ENCODE peak calls at places on chromosomes 5 and 9, in five cellular contexts. L is uterus; W is mucosa of gallbladder; T is hypothalamus; I is stimulated activated CD4-positive, alpha-beta T cell treated with anti-CD3 and anti-CD28 coated beads, TNF-alpha, amount 100 ng/mL, for 1 hour. U is an unnamed sample.

GRCh38 chr9:92359380-92360007 is 33.7 kb downstream of the CENPP start:
- DNase-seq in L (no peak), W (no peak), T (no peak), I (no peak), U (no peak)

GRCh38 chr9:115740986-115741385 is 412.6 kb upstream of the PAPPA start:
- DNase-seq in L (no peak), W (no peak), T (no peak), I (no peak), U (no peak)

GRCh38 chr5:157431544-157432200 is 28.3 kb upstream of the NIPAL4 start:
- DNase-seq in L (no peak), W (peak; percentile 45), T (no peak), I (peak; percentile 11), U (peak; percentile 37)

GRCh38 chr9:107340920-107341632 is 58.0 kb downstream of the RAD23B start:
- DNase-seq in L (peak; percentile 50), W (peak; percentile 72), T (no peak), I (peak; percentile 66), U (no peak)

GRCh38 chr9:129242191-129242953 is 64.3 kb upstream of the IER5L start:
- DNase-seq in L (peak; percentile 24), W (no peak), T (no peak), I (no peak), U (no peak)

GRCh38 chr9:112571624-112572341 is 85.2 kb downstream of the KIAA1958 start:
- DNase-seq in L (no peak), W (no peak), T (no peak), I (no peak), U (no peak)

GRCh38 chr9:129283705-129284606 is 105.9 kb upstream of the IER5L start:
- DNase-seq in L (no peak), W (peak; percentile 9), T (no peak), I (no peak), U (no peak)

GRCh38 chr5:57491369-57491965 is 8.9 kb upstream of the ACTBL2 start:
- DNase-seq in L (no peak), W (no peak), T (no peak), I (no peak), U (no peak)

GRCh38 chr9:92164975-92165374 is 49.8 kb upstream of the SPTLC1 start:
- DNase-seq in L (no peak), W (no peak), T (no peak), I (no peak), U (no peak)

GRCh38 chr5:68274847-68275700 is 59.5 kb downstream of the PIK3R1 start:
- DNase-seq in L (no peak), W (no peak), T (no peak), I (no peak), U (no peak)

GRCh38 chr5:73529081-73529480 is 30.8 kb downstream of the BTF3 start:
- DNase-seq in L (no peak), W (no peak), T (no peak), I (no peak), U (no peak)

GRCh38 chr5:127705120-127705892 is 2.1 kb downstream of the CCDC192 start:
- DNase-seq in L (no peak), W (no peak), T (no peak), I (no peak), U (no peak)

GRCh38 chr9:127801955-127802575 is 617 bp upstream of the FPGS start:
- DNase-seq in L (peak; percentile 64), W (no peak), T (no peak), I (no peak), U (peak; percentile 22)

GRCh38 chr9:20271723-20272122 is 350.6 kb downstream of the MLLT3 start:
- DNase-seq in L (no peak), W (no peak), T (no peak), I (no peak), U (no peak)

GRCh38 chr5:110342683-110343082 is 383.8 kb downstream of the TMEM232 start:
- DNase-seq in L (no peak), W (no peak), T (no peak), I (no peak), U (no peak)

GRCh38 chr5:146731909-146732659 is 146.5 kb downstream of the PPP2R2B start:
- DNase-seq in L (no peak), W (no peak), T (no peak), I (no peak), U (no peak)

GRCh38 chr5:61766141-61766540 is 434.1 kb downstream of the ZSWIM6 start:
- DNase-seq in L (no peak), W (no peak), T (no peak), I (no peak), U (no peak)

GRCh38 chr5:131148835-131149234 is 16.2 kb downstream of the HINT1 start:
- DNase-seq in L (no peak), W (no peak), T (no peak), I (no peak), U (no peak)

GRCh38 chr9:12847591-12847990 is 72.8 kb downstream of the LURAP1L start:
- DNase-seq in L (no peak), W (no peak), T (no peak), I (no peak), U (no peak)

GRCh38 chr9:124342946-124343485 is 72.2 kb downstream of the PSMB7 start:
- DNase-seq in L (peak; percentile 76), W (peak; percentile 53), T (peak; percentile 80), I (no peak), U (peak; percentile 64)

GRCh38 chr5:151449836-151450235 is 2.4 kb downstream of the SLC36A1 start:
- DNase-seq in L (no peak), W (no peak), T (no peak), I (no peak), U (no peak)

GRCh38 chr9:129487658-129488483 is 133.0 kb downstream of the C9orf50 start:
- DNase-seq in L (no peak), W (peak; percentile 64), T (no peak), I (peak; percentile 32), U (peak; percentile 64)

GRCh38 chr5:35003018-35003957 is 44.5 kb downstream of the AGXT2 start:
- DNase-seq in L (peak; percentile 41), W (peak; percentile 26), T (no peak), I (peak; percentile 3), U (peak; percentile 61)

GRCh38 chr9:106486685-106487084 is 376.3 kb upstream of the ZNF462 start:
- DNase-seq in L (no peak), W (no peak), T (no peak), I (no peak), U (no peak)

GRCh38 chr9:120571443-120572257 is 8.3 kb downstream of the CDK5RAP2 start:
- DNase-seq in L (no peak), W (peak; percentile 57), T (peak; percentile 74), I (no peak), U (peak; percentile 53)

GRCh38 chr9:113619156-113619861 is 155.8 kb downstream of the RGS3 start:
- DNase-seq in L (no peak), W (peak; percentile 72), T (no peak), I (no peak), U (no peak)

GRCh38 chr5:143403357-143403606 is 204 bp downstream of the NR3C1 start:
- DNase-seq in L (no peak), W (no peak), T (no peak), I (no peak), U (no peak)

GRCh38 chr5:119792154-119792799 is 162.9 kb downstream of the FAM170A start:
- DNase-seq in L (no peak), W (no peak), T (no peak), I (no peak), U (no peak)

GRCh38 chr5:51392689-51393199 is 9.5 kb downstream of the ISL1 start:
- DNase-seq in L (no peak), W (no peak), T (no peak), I (no peak), U (no peak)

GRCh38 chr5:82886911-82887310 is 190.3 kb downstream of the TMEM167A start:
- DNase-seq in L (no peak), W (no peak), T (no peak), I (no peak), U (no peak)

GRCh38 chr5:69007726-69008368 is 86.0 kb upstream of the SLC30A5 start:
- DNase-seq in L (peak; percentile 82), W (peak; percentile 73), T (no peak), I (peak; percentile 22), U (no peak)

GRCh38 chr9:120014751-120015235 is 565.2 kb downstream of the CDK5RAP2 start:
- DNase-seq in L (no peak), W (no peak), T (no peak), I (no peak), U (no peak)

GRCh38 chr5:149834246-149834855 is 104.2 kb downstream of the PPARGC1B start:
- DNase-seq in L (no peak), W (peak; percentile 62), T (no peak), I (peak; percentile 15), U (peak; percentile 73)

GRCh38 chr9:8863886-8864881 is 1064.6 kb upstream of the DMAC1 start:
- DNase-seq in L (no peak), W (no peak), T (no peak), I (no peak), U (no peak)

GRCh38 chr5:1206521-1207412 is 5.4 kb downstream of the SLC6A19 start:
- DNase-seq in L (no peak), W (no peak), T (no peak), I (no peak), U (no peak)

U was measured in frontal cortex.